ENCODE peak calls at places on chromosome 10, in seven cellular contexts. N, Q, M, D, K, H and F are unnamed samples.

GRCh38 chr10:95350830-95351228 is 60.0 kb upstream of the PDLIM1 start:
- DNase-seq in H (no peak), K (peak; percentile 39), M (no peak), Q (no peak), N (no peak), D (no peak), F (no peak)

GRCh38 chr10:117653170-117653515 is 110.6 kb downstream of the EMX2 start:
- DNase-seq in K (no peak), Q (no peak), D (peak; percentile 97), M (peak; percentile 60), H (no peak), N (no peak), F (no peak)

GRCh38 chr10:1632141-1632540 is 105.2 kb downstream of the ADARB2 start:
- DNase-seq in K (no peak), H (no peak), M (no peak), D (no peak), Q (no peak), N (no peak), F (no peak)

GRCh38 chr10:101840741-101841453 is 2.7 kb downstream of the KCNIP2 start:
- DNase-seq in D (peak; percentile 80), K (peak; percentile 85), N (peak; percentile 81), Q (peak; percentile 77), M (peak; percentile 80), H (peak; percentile 76), F (peak; percentile 36)

GRCh38 chr10:116417821-116418220 is 9.8 kb upstream of the PNLIPRP3 start:
- DNase-seq in K (no peak), N (no peak), D (no peak), Q (no peak), M (no peak), H (no peak), F (no peak)

GRCh38 chr10:84140036-84140379 is 699 bp downstream of the GHITM start:
- DNase-seq in M (peak; percentile 31), D (peak; percentile 26), K (no peak), Q (no peak), H (peak; percentile 8), N (no peak), F (no peak)

GRCh38 chr10:103497161-103497915 is 3.8 kb downstream of the NEURL1 start:
- DNase-seq in H (no peak), K (no peak), N (no peak), M (no peak), Q (no peak), D (no peak), F (no peak)

GRCh38 chr10:132211246-132211645 is 24.5 kb downstream of the DPYSL4 start:
- DNase-seq in M (no peak), K (no peak), D (no peak), H (no peak), N (no peak), Q (no peak), F (no peak)

GRCh38 chr10:97534746-97535367 is 36.1 kb downstream of the UBTD1 start:
- DNase-seq in D (peak; percentile 38), H (peak; percentile 21), K (peak; percentile 22), N (no peak), M (no peak), Q (no peak), F (no peak)

GRCh38 chr10:63093227-63093626 is 39.9 kb upstream of the NRBF2 start:
- DNase-seq in H (no peak), K (no peak), N (no peak), Q (no peak), D (peak; percentile 46), M (peak; percentile 14), F (no peak)

GRCh38 chr10:69864321-69864720 is 62.6 kb downstream of the COL13A1 start:
- DNase-seq in D (peak; percentile 95), N (no peak), M (peak; percentile 93), H (no peak), Q (no peak), K (no peak), F (no peak)

GRCh38 chr10:94043431-94043990 is 49.8 kb downstream of the PLCE1 start:
- DNase-seq in D (peak; percentile 38), K (no peak), Q (no peak), M (no peak), N (no peak), H (no peak), F (no peak)

GRCh38 chr10:68096913-68097509 is 12.3 kb upstream of the MYPN start:
- DNase-seq in N (peak; percentile 75), K (peak; percentile 31), Q (no peak), D (peak; percentile 98), M (peak; percentile 95), H (no peak), F (no peak)

GRCh38 chr10:22500567-22501369 is 155.5 kb downstream of the SPAG6 start:
- DNase-seq in D (no peak), Q (no peak), M (no peak), K (no peak), N (no peak), H (no peak), F (no peak)

GRCh38 chr10:131147301-131147975 is 164.1 kb downstream of the TCERG1L start:
- DNase-seq in Q (no peak), D (no peak), H (no peak), N (no peak), K (no peak), M (no peak), F (no peak)

GRCh38 chr10:10773109-10773508 is 244.6 kb upstream of the CELF2 start:
- DNase-seq in Q (no peak), K (no peak), N (no peak), D (no peak), H (no peak), M (no peak), F (no peak)

GRCh38 chr10:21427804-21428481 is 97.5 kb downstream of the SKIDA1 start:
- DNase-seq in D (peak; percentile 65), K (no peak), H (peak; percentile 9), M (peak; percentile 35), Q (no peak), N (no peak), F (no peak)

GRCh38 chr10:557792-558328 is 131.6 kb downstream of the DIP2C start:
- DNase-seq in M (no peak), N (no peak), K (no peak), H (peak; percentile 17), D (peak; percentile 48), Q (no peak), F (peak; percentile 24)

GRCh38 chr10:101030492-101031127 is 319 bp downstream of the PDZD7 start:
- DNase-seq in H (no peak), M (no peak), N (no peak), Q (no peak), D (no peak), K (no peak), F (no peak)

GRCh38 chr10:86971146-86971991 is 3.1 kb downstream of the ADIRF start:
- DNase-seq in K (peak; percentile 92), M (peak; percentile 85), N (peak; percentile 92), Q (peak; percentile 98), H (no peak), D (peak; percentile 90), F (peak; percentile 75)

GRCh38 chr10:6721480-6721879 is 141.4 kb upstream of the PRKCQ start:
- DNase-seq in Q (peak; percentile 66), M (peak; percentile 99), K (peak; percentile 52), H (no peak), N (peak; percentile 33), D (peak; percentile 99), F (no peak)

GRCh38 chr10:75553550-75553949 is 122.1 kb downstream of the LRMDA start:
- DNase-seq in D (no peak), Q (no peak), M (no peak), K (no peak), H (no peak), N (no peak), F (peak; percentile 8)

GRCh38 chr10:124657806-124658205 is 86.4 kb downstream of the FAM53B start:
- DNase-seq in N (no peak), M (peak; percentile 29), Q (no peak), D (peak; percentile 53), H (peak; percentile 84), K (peak; percentile 50), F (peak; percentile 79)

GRCh38 chr10:5070648-5071410 is 23.4 kb upstream of the AKR1C3 start:
- DNase-seq in N (no peak), H (no peak), D (peak; percentile 61), Q (no peak), M (peak; percentile 30), K (no peak), F (no peak)
- H3K4me3 ChIP-seq in N (no peak overlapping the region), H (no peak overlapping the region), D (no peak overlapping the region), Q (no peak overlapping the region), M (no peak overlapping the region), K (peak overlapping the region; percentile 8), F (no peak overlapping the region)

GRCh38 chr10:5547934-5548660 is 23.3 kb downstream of the CALML3 start:
- DNase-seq in Q (no peak), N (peak; percentile 73), H (no peak), M (no peak), D (no peak), K (peak; percentile 22), F (no peak)
- H3K4me3 ChIP-seq in Q (no peak overlapping the region), N (no peak overlapping the region), H (no peak overlapping the region), M (no peak overlapping the region), D (no peak overlapping the region), K (peak overlapping the region; percentile 21), F (no peak overlapping the region)

DNA sequence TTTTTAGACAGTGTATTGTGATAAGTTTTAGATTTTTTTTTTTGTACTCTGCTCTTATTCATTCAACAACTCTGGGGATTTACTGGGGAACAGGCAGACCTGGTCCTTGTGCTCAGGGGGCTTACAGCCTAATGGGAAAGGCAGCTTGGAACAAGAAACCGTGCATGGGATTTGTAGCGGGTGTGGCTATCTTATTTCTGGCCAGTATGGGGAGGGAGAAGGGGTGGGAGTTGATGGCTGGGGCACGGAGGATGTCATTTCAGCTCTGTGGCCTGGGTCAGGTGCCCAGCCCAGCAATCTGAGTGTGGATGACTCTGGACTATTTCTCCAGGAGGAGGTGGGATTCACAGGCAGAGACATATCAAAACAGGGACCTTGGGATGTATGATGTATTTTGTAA is 47.0 kb downstream of the GRK5 start:
- DNase-seq in D (no peak), Q (no peak), M (no peak), H (no peak), K (no peak), N (no peak), F (no peak)
- H3K4me3 ChIP-seq in D (no peak overlapping the region), Q (no peak overlapping the region), M (no peak overlapping the region), H (no peak overlapping the region), K (no peak overlapping the region), N (no peak overlapping the region), F (no peak overlapping the region)

DNA sequence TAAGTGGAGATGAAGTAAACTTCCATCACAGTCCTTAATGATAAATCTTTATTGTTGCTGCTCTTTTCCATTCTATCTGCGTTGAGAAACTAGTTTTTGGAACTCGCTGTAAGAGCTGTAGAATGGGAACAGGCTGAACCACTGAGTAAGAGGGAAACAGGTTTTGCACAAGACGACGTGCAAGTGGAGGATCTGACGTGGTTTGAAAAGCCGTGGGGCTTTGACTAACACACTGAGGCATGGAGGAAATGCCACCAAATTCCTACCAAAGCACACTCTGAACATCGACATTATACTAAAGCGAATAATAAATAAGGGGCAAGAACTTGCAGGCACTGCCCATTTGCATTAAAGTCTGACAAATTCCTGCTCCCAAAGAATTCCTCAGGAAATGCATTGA is 160.6 kb downstream of the KLF6 start:
- DNase-seq in M (peak; percentile 88), H (no peak), K (no peak), Q (no peak), D (peak; percentile 26), N (no peak), F (no peak)
- H3K4me3 ChIP-seq in M (no peak overlapping the region), H (no peak overlapping the region), K (no peak overlapping the region), Q (no peak overlapping the region), D (no peak overlapping the region), N (no peak overlapping the region), F (no peak overlapping the region)